ENCODE peak calls at places on chromosome 15, in five cellular contexts. One of them, this sample, is unnamed.

GRCh38 chr15:97961067-97961954 is 808 bp downstream of the ARRDC4 start:
- DNase-seq in HT1080: no peak
- DNase-seq in NCI-H774: peak
- DNase-seq in NCI-H1105: no peak
- DNase-seq in heart right ventricle: peak
- DNase-seq in this sample: no peak

GRCh38 chr15:95919460-95919859 is 411.0 kb upstream of the NR2F2 start:
- DNase-seq in NCI-H774: no peak
- DNase-seq in NCI-H1105: no peak
- DNase-seq in HT1080: no peak
- DNase-seq in heart right ventricle: no peak
- DNase-seq in this sample: no peak

GRCh38 chr15:89105147-89105546 is 16.9 kb downstream of the ABHD2 start:
- DNase-seq in NCI-H1105: no peak
- DNase-seq in HT1080: peak
- DNase-seq in NCI-H774: no peak
- DNase-seq in heart right ventricle: no peak
- DNase-seq in this sample: no peak

GRCh38 chr15:69990566-69991391 is 106.9 kb downstream of the TLE3 start:
- DNase-seq in HT1080: no peak
- DNase-seq in NCI-H1105: no peak
- DNase-seq in NCI-H774: no peak
- DNase-seq in heart right ventricle: no peak
- DNase-seq in this sample: no peak

GRCh38 chr15:44712108-44713005 is 1.0 kb downstream of the B2M start:
- DNase-seq in NCI-H1105: peak
- DNase-seq in HT1080: peak
- DNase-seq in NCI-H774: peak
- DNase-seq in heart right ventricle: peak
- DNase-seq in this sample: peak

GRCh38 chr15:98809273-98809672 is 160.9 kb downstream of the IGF1R start:
- DNase-seq in NCI-H774: no peak
- DNase-seq in NCI-H1105: no peak
- DNase-seq in heart right ventricle: peak
- DNase-seq in HT1080: no peak
- DNase-seq in this sample: no peak

GRCh38 chr15:90126457-90127435 is 24.5 kb upstream of the IDH2 start:
- DNase-seq in NCI-H774: no peak
- DNase-seq in NCI-H1105: no peak
- DNase-seq in heart right ventricle: peak
- DNase-seq in HT1080: no peak
- DNase-seq in this sample: no peak

GRCh38 chr15:69852482-69853275 is 245.0 kb downstream of the TLE3 start:
- DNase-seq in HT1080: peak
- DNase-seq in heart right ventricle: no peak
- DNase-seq in NCI-H774: no peak
- DNase-seq in NCI-H1105: no peak
- DNase-seq in this sample: no peak

GRCh38 chr15:55319537-55320325 is 709 bp downstream of the PIGB start:
- DNase-seq in NCI-H774: no peak
- DNase-seq in HT1080: no peak
- DNase-seq in heart right ventricle: no peak
- DNase-seq in NCI-H1105: no peak
- DNase-seq in this sample: no peak

GRCh38 chr15:74584779-74585178 is 30.9 kb upstream of the CLK3 start:
- DNase-seq in HT1080: no peak
- DNase-seq in heart right ventricle: no peak
- DNase-seq in NCI-H1105: no peak
- DNase-seq in NCI-H774: no peak
- DNase-seq in this sample: no peak

GRCh38 chr15:84725001-84725491 is 9.1 kb upstream of the SEC11A start:
- DNase-seq in NCI-H1105: no peak
- DNase-seq in HT1080: peak
- DNase-seq in heart right ventricle: no peak
- DNase-seq in NCI-H774: no peak
- DNase-seq in this sample: no peak

GRCh38 chr15:62895905-62896316 is 146.6 kb upstream of the TPM1 start:
- DNase-seq in NCI-H1105: no peak
- DNase-seq in HT1080: peak
- DNase-seq in heart right ventricle: no peak
- DNase-seq in NCI-H774: no peak
- DNase-seq in this sample: no peak

GRCh38 chr15:90611157-90611556 is 81.4 kb downstream of the CRTC3 start:
- DNase-seq in HT1080: no peak
- DNase-seq in NCI-H1105: no peak
- DNase-seq in heart right ventricle: no peak
- DNase-seq in NCI-H774: no peak
- DNase-seq in this sample: no peak

GRCh38 chr15:25689592-25689991 is 173.5 kb downstream of the ATP10A start:
- DNase-seq in HT1080: no peak
- DNase-seq in NCI-H774: no peak
- DNase-seq in heart right ventricle: no peak
- DNase-seq in NCI-H1105: no peak
- DNase-seq in this sample: no peak

GRCh38 chr15:51203797-51204196 is 109.1 kb upstream of the TNFAIP8L3 start:
- DNase-seq in heart right ventricle: no peak
- DNase-seq in HT1080: peak
- DNase-seq in NCI-H774: no peak
- DNase-seq in NCI-H1105: no peak
- DNase-seq in this sample: no peak

GRCh38 chr15:51076898-51077564 is 17.7 kb downstream of the TNFAIP8L3 start:
- DNase-seq in NCI-H774: no peak
- DNase-seq in heart right ventricle: peak
- DNase-seq in HT1080: peak
- DNase-seq in NCI-H1105: no peak
- DNase-seq in this sample: no peak

GRCh38 chr15:78761020-78761419 is 50.2 kb downstream of the ADAMTS7 start:
- DNase-seq in NCI-H1105: no peak
- DNase-seq in HT1080: no peak
- DNase-seq in heart right ventricle: peak
- DNase-seq in NCI-H774: no peak
- DNase-seq in this sample: no peak

GRCh38 chr15:101027273-101027901 is 108.2 kb downstream of the LRRK1 start:
- DNase-seq in heart right ventricle: no peak
- DNase-seq in NCI-H774: no peak
- DNase-seq in HT1080: no peak
- DNase-seq in NCI-H1105: peak
- DNase-seq in this sample: no peak